ENCODE peak calls at places on chromosomes 1 and 21, in five cellular contexts. A, D, C, H and P are unnamed samples. For H3K4me1, the result is how much of the 10 kb centered on the place peaks cover.

GRCh38 chr21:39645331-39645730 is 32.6 kb downstream of the B3GALT5 start:
- DNase-seq in C (no peak), H (no peak), A (no peak), D (no peak), P (no peak)

GRCh38 chr1:228150458-228151169 is 884 bp downstream of the GJC2 start:
- DNase-seq in C (peak), D (no peak), H (peak), A (no peak), P (peak)

GRCh38 chr1:111542187-111542586 is 38.8 kb upstream of the ADORA3 start:
- DNase-seq in H (no peak), C (no peak), D (no peak), A (no peak), P (no peak)

GRCh38 chr21:36207577-36208320 is 51.1 kb downstream of the DOP1B start:
- DNase-seq in C (peak), D (no peak), H (no peak), A (no peak), P (no peak)

GRCh38 chr1:103525114-103525606 is 339 bp upstream of the RNPC3 start:
- DNase-seq in D (no peak), H (no peak), A (no peak), C (peak), P (no peak)

GRCh38 chr1:76868154-76868882 is 1.0 kb downstream of the ST6GALNAC5 start:
- DNase-seq in C (peak), A (no peak), H (peak), D (no peak), P (peak)

GRCh38 chr1:235919127-235919796 is 52.6 kb upstream of the LYST start:
- DNase-seq in H (no peak), C (peak), A (no peak), D (no peak), P (no peak)

GRCh38 chr1:38858833-38859560 is 575 bp downstream of the RRAGC start:
- DNase-seq in C (peak), H (peak), A (peak), D (peak), P (peak)

GRCh38 chr1:183566026-183566425 is 24.2 kb downstream of the NCF2 start:
- DNase-seq in C (no peak), D (no peak), A (no peak), H (no peak), P (no peak)

GRCh38 chr1:21956720-21957552 is 19.8 kb upstream of the HSPG2 start:
- DNase-seq in H (no peak), D (peak), A (peak), C (peak), P (peak)

GRCh38 chr21:26966360-26966977 is 419 bp downstream of the ADAMTS5 start:
- DNase-seq in D (no peak), A (no peak), H (peak), C (peak), P (no peak)

GRCh38 chr1:37561794-37562132 is 5.0 kb downstream of the DNALI1 start:
- DNase-seq in D (peak), A (no peak), C (peak), H (no peak), P (peak)

GRCh38 chr1:107480548-107480947 is 339.7 kb downstream of the NTNG1 start:
- DNase-seq in D (no peak), H (peak), C (no peak), A (peak), P (peak)

GRCh38 chr1:56417636-56418035 is 161.7 kb downstream of the PLPP3 start:
- DNase-seq in C (no peak), A (no peak), D (no peak), H (no peak), P (no peak)

GRCh38 chr1:230327892-230328284 is 98.2 kb downstream of the PGBD5 start:
- DNase-seq in A (no peak), H (no peak), C (no peak), D (no peak), P (no peak)

GRCh38 chr1:29505537-29506220 is 269.4 kb downstream of the PTPRU start:
- DNase-seq in C (no peak), H (no peak), D (no peak), A (peak), P (no peak)

GRCh38 chr1:220450927-220451326 is 77.0 kb upstream of the MARK1 start:
- DNase-seq in H (no peak), C (no peak), D (no peak), A (no peak), P (no peak)

GRCh38 chr1:235923466-235924008 is 56.8 kb upstream of the LYST start:
- DNase-seq in C (peak), A (peak), D (no peak), H (no peak), P (no peak)

GRCh38 chr1:219460561-219461511 is 152.1 kb downstream of the ZC3H11B start:
- DNase-seq in C (peak), D (no peak), A (no peak), H (no peak), P (no peak)

GRCh38 chr1:232430467-232430866 is 199.5 kb downstream of the SIPA1L2 start:
- DNase-seq in D (no peak), H (no peak), A (no peak), C (no peak), P (no peak)

GRCh38 chr1:155064109-155064812 is 721 bp downstream of the EFNA4 start:
- DNase-seq in C (peak), H (peak), A (no peak), D (no peak), P (no peak)

GRCh38 chr1:214448536-214448935 is 102.9 kb downstream of the PTPN14 start:
- DNase-seq in C (no peak), D (no peak), A (no peak), H (no peak), P (no peak)

GRCh38 chr1:24910751-24911650 is 19.1 kb downstream of the RUNX3 start:
- DNase-seq in A (peak), C (no peak), H (no peak), D (peak), P (no peak)

GRCh38 chr1:97870574-97870973 is 50.3 kb downstream of the DPYD start:
- DNase-seq in A (no peak), D (no peak), C (no peak), H (no peak), P (no peak)

GRCh38 chr1:10253755-10254154 is 43.4 kb downstream of the KIF1B start:
- DNase-seq in C (peak), H (no peak), D (no peak), A (no peak), P (no peak)

GRCh38 chr1:60504206-60504868 is 430.8 kb upstream of the C1orf87 start:
- DNase-seq in H (no peak), C (peak), D (no peak), A (no peak), P (no peak)

GRCh38 chr1:99533909-99534907 is 111.7 kb upstream of the PALMD start:
- DNase-seq in C (no peak), H (no peak), D (no peak), A (no peak), P (no peak)

GRCh38 chr1:110538082-110538481 is 19.1 kb upstream of the KCNA10 start:
- DNase-seq in D (no peak), C (no peak), A (no peak), H (no peak), P (no peak)

GRCh38 chr21:29228306-29228705 is 70.4 kb upstream of the BACH1 start:
- DNase-seq in D (no peak), C (no peak), A (no peak), H (no peak), P (no peak)

GRCh38 chr1:9252999-9253398 is 18.4 kb downstream of the H6PD start:
- DNase-seq in H (no peak), D (no peak), C (no peak), A (no peak), P (peak)

GRCh38 chr21:43372663-43373386 is 54.1 kb downstream of the SIK1 start:
- DNase-seq in A (no peak), H (no peak), D (no peak), C (no peak), P (peak)

GRCh38 chr1:234230414-234230862 is 142.8 kb upstream of the COA6 start:
- DNase-seq in D (no peak), H (no peak), A (no peak), C (no peak), P (no peak)

GRCh38 chr1:203402609-203403337 is 51.9 kb upstream of the FMOD start:
- DNase-seq in H (peak), A (no peak), D (no peak), C (peak), P (no peak)

GRCh38 chr1:40877681-40878080 is 15.5 kb upstream of the CITED4 start:
- DNase-seq in A (no peak), D (no peak), C (peak), H (no peak), P (peak)

GRCh38 chr1:163585796-163586195 is 264.0 kb downstream of the NUF2 start:
- DNase-seq in A (no peak), D (no peak), C (no peak), H (no peak), P (no peak)

DNA sequence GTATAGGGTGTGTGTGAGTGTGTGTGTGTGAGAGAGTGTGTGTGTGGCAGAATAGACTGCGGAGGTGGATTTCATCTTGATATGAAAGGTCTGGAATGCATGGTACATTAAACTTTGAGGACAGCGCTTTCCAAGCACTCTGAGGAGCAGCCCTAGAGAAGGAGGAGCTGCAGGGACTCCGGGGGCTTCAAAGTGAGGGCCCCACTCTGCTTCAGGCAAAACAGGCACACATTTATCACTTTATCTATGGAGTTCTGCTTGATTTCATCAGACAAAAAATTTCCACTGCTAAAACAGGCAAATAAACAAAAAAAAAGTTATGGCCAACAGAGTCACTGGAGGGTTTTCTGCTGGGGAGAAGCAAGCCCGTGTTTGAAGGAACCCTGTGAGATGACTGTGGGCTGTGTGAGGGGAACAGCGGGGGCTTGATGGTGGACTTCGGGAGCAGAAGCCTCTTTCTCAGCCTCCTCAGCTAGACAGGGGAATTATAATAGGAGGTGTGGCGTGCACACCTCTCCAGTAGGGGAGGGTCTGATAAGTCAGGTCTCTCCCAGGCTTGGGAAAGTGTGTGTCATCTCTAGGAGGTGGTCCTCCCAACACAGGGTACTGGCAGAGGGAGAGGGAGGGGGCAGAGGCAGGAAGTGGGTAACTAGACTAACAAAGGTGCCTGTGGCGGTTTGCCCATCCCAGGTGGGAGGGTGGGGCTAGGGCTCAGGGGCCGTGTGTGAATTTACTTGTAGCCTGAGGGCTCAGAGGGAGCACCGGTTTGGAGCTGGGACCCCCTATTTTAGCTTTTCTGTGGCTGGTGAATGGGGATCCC is 18.3 kb upstream of the HDAC1 start:
- DNase-seq in A (peak), D (peak), H (no peak), C (peak), P (no peak)
- H3K4me1 ChIP-seq in A (under half), D (half or more), H (under half), C (under half), P (under half)

DNA sequence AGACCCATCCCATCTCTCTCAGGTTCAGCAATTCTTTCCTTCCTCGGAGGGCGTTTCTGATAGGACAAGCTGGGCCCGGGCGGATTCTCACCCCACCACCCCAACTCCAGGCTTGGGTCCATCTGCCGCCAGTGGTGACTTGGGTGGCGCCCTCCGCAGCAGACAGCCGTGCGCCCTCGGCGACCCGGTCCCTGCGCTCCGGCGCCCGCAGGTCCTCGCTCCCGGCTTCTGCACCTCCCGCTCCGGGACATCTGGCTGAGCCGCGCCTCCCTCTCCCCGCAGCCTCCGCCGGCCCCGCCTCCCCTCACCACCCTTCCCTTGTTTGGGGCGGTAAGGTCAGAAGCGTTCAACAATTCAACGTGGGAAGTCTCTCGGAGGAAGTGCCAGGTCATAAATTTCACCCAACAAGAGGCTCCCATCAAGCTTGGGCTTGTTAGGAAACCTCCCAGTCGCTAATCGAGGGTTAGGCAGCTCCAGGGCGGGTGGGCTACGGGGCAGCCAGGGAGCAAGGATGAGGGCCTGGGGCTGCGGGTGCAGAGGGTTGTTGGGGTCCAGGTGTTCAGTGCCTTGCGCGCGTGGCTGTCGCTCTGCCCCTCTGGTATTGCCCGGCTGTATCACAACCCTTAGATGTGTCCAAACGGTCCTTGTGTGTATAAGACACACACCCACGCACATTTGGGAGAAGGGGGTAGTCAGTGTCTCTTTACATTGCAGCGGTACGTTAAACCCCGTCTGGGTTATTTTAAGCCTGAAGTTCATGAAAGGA is 39.8 kb downstream of the OLIG1 start:
- DNase-seq in C (no peak), H (no peak), A (no peak), D (no peak), P (no peak)
- H3K4me1 ChIP-seq in C (under half), H (under half), A (under half), D (under half), P (under half)

DNA sequence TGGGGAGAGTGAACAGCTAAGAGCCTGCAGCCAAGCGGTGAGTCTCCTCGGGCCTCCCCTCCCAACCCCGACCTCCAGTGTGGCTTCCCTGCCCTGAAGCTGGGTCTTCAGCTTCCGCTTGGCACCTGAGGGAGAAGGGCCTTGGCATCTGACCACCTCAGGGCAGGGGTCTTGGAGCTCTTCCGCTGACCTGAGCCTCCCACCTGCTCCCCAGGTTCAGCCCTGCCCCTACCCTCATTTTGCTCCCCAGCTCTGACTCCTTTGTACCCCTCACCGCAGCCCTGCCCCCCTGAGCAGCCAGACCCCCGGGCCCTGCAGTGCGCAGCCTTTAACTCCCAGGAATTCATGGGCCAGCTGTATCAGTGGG is 4.9 kb downstream of the ADAMTSL4 start:
- DNase-seq in D (no peak), A (no peak), H (no peak), C (no peak), P (no peak)
- H3K4me1 ChIP-seq in D (under half), A (under half), H (under half), C (under half), P (under half)

GRCh38 chr1:153533689-153534201 is 2.0 kb downstream of the S100A6 start:
- DNase-seq in A (no peak), D (peak), C (peak), H (no peak), P (peak)
- H3K4me1 ChIP-seq in A (under half), D (half or more), C (under half), H (under half), P (under half)

GRCh38 chr1:54356680-54357147 is 49.5 kb downstream of the SSBP3 start:
- DNase-seq in H (no peak), D (no peak), C (no peak), A (no peak), P (no peak)
- H3K4me1 ChIP-seq in H (under half), D (half or more), C (under half), A (under half), P (half or more)

DNA sequence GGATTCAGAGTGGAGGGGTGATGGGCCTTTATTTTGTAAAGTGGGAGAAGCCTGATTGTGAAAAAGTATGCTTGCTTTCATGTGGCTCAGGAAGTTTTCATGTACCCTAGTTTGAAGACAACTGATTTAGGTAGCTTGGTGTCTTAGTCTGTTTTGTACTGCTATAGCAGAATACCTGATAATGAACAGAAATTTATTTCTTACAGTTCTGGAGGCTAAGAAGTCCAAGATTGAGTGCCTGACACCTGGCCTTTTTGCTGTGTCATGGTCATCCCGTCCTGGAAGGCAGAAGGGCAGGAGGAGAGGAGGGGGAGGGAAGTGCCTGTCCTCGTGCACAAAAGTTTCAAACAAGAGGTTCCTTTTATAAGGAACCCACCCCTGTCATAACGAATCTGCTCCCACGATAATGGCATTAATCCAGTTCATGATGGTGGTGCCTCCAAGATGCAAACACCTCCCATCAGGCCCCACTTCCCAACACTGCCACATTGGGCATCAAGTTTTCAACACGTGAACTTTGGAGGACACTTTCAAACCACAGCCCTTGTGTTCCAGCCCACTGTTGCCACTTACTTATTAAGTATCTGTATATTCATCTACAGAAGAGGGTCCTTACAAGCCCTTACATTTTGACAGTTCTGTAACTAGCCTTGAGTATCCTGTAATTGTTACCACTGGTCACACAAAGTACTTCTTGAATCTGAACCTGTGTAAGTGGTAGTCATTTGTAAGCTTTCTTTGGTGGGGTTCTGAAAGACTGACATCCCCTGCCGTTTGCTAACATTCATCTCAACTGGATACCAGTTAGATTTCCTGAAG is 9.5 kb downstream of the UCK2 start:
- DNase-seq in D (no peak), C (no peak), H (no peak), A (no peak), P (no peak)
- H3K4me1 ChIP-seq in D (under half), C (under half), H (under half), A (under half), P (under half)

GRCh38 chr1:244445320-244446181 is 6.2 kb downstream of the ADSS2 start:
- DNase-seq in D (no peak), H (no peak), C (peak), A (no peak), P (no peak)

GRCh38 chr1:244448279-244449036 is 3.3 kb downstream of the ADSS2 start:
- DNase-seq in H (no peak), A (no peak), C (no peak), D (no peak), P (no peak)

GRCh38 chr1:244447552-244447951 is 4.2 kb downstream of the ADSS2 start:
- DNase-seq in C (no peak), A (no peak), D (no peak), H (no peak), P (no peak)

GRCh38 chr1:244444854-244445253 is 6.9 kb downstream of the ADSS2 start:
- DNase-seq in C (peak), D (no peak), A (no peak), H (no peak), P (no peak)

DNA sequence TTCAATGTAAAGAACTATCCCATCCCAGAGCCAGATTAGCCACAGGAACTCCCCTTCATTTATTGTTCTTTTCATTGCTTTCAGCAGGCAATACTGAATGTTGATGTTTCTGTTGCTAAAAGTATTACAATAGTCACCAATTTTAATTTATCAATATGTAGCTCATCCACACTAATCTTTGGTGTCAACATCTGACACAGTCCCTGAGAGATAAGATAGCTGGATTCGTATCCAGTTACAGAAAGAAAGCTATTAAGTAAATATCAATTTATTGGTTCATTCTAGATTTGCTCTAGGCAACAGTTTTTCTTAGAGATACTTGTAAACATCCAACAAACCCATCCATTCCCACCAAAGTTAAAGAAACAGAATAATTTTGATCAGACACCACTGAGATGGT is 4.7 kb downstream of the ADSS2 start:
- DNase-seq in D (no peak), A (no peak), H (no peak), C (no peak), P (no peak)
- H3K4me1 ChIP-seq in D (under half), A (under half), H (under half), C (under half), P (under half)